ENCODE peak calls at places on chromosome 19, in five cellular contexts. D is OCI-M1, A is NCI-H2081, T is progenitor cell of endocrine pancreas, U is HuH-7.5. Y is an unnamed sample.

GRCh38 chr19:47296036-47296435 is 13.6 kb upstream of the C5AR1 start:
- DNase-seq in D (peak), A (peak), T (peak), U (peak), Y (peak)

GRCh38 chr19:48543121-48543710 is 8.8 kb upstream of the SULT2B1 start:
- DNase-seq in D (no peak), A (no peak), T (no peak), U (no peak), Y (peak)

GRCh38 chr19:46423194-46423593 is 5.5 kb downstream of the PNMA8C start:
- DNase-seq in D (no peak), A (no peak), T (no peak), U (no peak), Y (no peak)

GRCh38 chr19:1085676-1086442 is 9.3 kb downstream of the POLR2E start:
- DNase-seq in D (no peak), A (no peak), T (no peak), U (no peak), Y (no peak)

GRCh38 chr19:7869910-7870511 is 4.2 kb downstream of the PRR36 start:
- DNase-seq in D (peak), A (no peak), T (no peak), U (peak), Y (peak)

GRCh38 chr19:29263305-29264080 is 50.5 kb upstream of the UQCRFS1 start:
- DNase-seq in D (peak), A (no peak), T (peak), U (no peak), Y (peak)

GRCh38 chr19:7618771-7619510 is 10.4 kb downstream of the XAB2 start:
- DNase-seq in D (no peak), A (no peak), T (no peak), U (no peak), Y (no peak)

GRCh38 chr19:53870485-53870844 is 2.8 kb downstream of the MYADM start:
- DNase-seq in D (peak), A (no peak), T (no peak), U (no peak), Y (no peak)

Y was measured in A549.